ENCODE peak calls at places on chromosomes 1 and 21, in five cellular contexts. One of them, this sample, is unnamed.

GRCh38 chr1:1122078-1122811 is 6.4 kb upstream of the C1orf159 start:
- DNase-seq in effector CD4-positive, alpha-beta T cell: peak; percentile 77
- DNase-seq in HEK293T: peak; percentile 85
- DNase-seq in stimulated activated CD4-positive, alpha-beta T cell treated with anti-CD3 and anti-CD28 coated beads, Interleukin-12 subunit alpha, Interleukin-12 subunit beta, amount 100 ng/mL, for 48 hours: peak; percentile 81
- DNase-seq in lung microvascular endothelial cell: peak; percentile 83
- DNase-seq in this sample: peak; percentile 69

GRCh38 chr1:215900684-215901083 is 333.6 kb downstream of the KCTD3 start:
- DNase-seq in stimulated activated CD4-positive, alpha-beta T cell treated with anti-CD3 and anti-CD28 coated beads, Interleukin-12 subunit alpha, Interleukin-12 subunit beta, amount 100 ng/mL, for 48 hours: no peak
- DNase-seq in lung microvascular endothelial cell: no peak
- DNase-seq in HEK293T: no peak
- DNase-seq in effector CD4-positive, alpha-beta T cell: no peak
- DNase-seq in this sample: no peak

GRCh38 chr1:205227584-205228006 is at the start of gene TMCC2:
- DNase-seq in stimulated activated CD4-positive, alpha-beta T cell treated with anti-CD3 and anti-CD28 coated beads, Interleukin-12 subunit alpha, Interleukin-12 subunit beta, amount 100 ng/mL, for 48 hours: peak; percentile 81
- DNase-seq in lung microvascular endothelial cell: peak; percentile 85
- DNase-seq in effector CD4-positive, alpha-beta T cell: peak; percentile 67
- DNase-seq in HEK293T: peak; percentile 98
- DNase-seq in this sample: peak; percentile 88

GRCh38 chr1:207393610-207394009 is 60.5 kb upstream of the CR2 start:
- DNase-seq in stimulated activated CD4-positive, alpha-beta T cell treated with anti-CD3 and anti-CD28 coated beads, Interleukin-12 subunit alpha, Interleukin-12 subunit beta, amount 100 ng/mL, for 48 hours: no peak
- DNase-seq in HEK293T: no peak
- DNase-seq in lung microvascular endothelial cell: no peak
- DNase-seq in effector CD4-positive, alpha-beta T cell: no peak
- DNase-seq in this sample: peak; percentile 89

GRCh38 chr1:227961651-227962050 is 13.9 kb upstream of the WNT9A start:
- DNase-seq in HEK293T: no peak
- DNase-seq in stimulated activated CD4-positive, alpha-beta T cell treated with anti-CD3 and anti-CD28 coated beads, Interleukin-12 subunit alpha, Interleukin-12 subunit beta, amount 100 ng/mL, for 48 hours: no peak
- DNase-seq in effector CD4-positive, alpha-beta T cell: no peak
- DNase-seq in lung microvascular endothelial cell: no peak
- DNase-seq in this sample: no peak

GRCh38 chr1:46535063-46535462 is 16.4 kb downstream of the KNCN start:
- DNase-seq in effector CD4-positive, alpha-beta T cell: no peak
- DNase-seq in lung microvascular endothelial cell: peak; percentile 15
- DNase-seq in stimulated activated CD4-positive, alpha-beta T cell treated with anti-CD3 and anti-CD28 coated beads, Interleukin-12 subunit alpha, Interleukin-12 subunit beta, amount 100 ng/mL, for 48 hours: no peak
- DNase-seq in HEK293T: no peak
- DNase-seq in this sample: peak; percentile 51

GRCh38 chr1:19390901-19391595 is 78.9 kb downstream of the SLC66A1 start:
- DNase-seq in HEK293T: peak; percentile 67
- DNase-seq in stimulated activated CD4-positive, alpha-beta T cell treated with anti-CD3 and anti-CD28 coated beads, Interleukin-12 subunit alpha, Interleukin-12 subunit beta, amount 100 ng/mL, for 48 hours: peak; percentile 45
- DNase-seq in lung microvascular endothelial cell: peak; percentile 81
- DNase-seq in effector CD4-positive, alpha-beta T cell: peak; percentile 48
- DNase-seq in this sample: peak; percentile 55

GRCh38 chr1:28893403-28894102 is 20.8 kb upstream of the EPB41 start:
- DNase-seq in stimulated activated CD4-positive, alpha-beta T cell treated with anti-CD3 and anti-CD28 coated beads, Interleukin-12 subunit alpha, Interleukin-12 subunit beta, amount 100 ng/mL, for 48 hours: no peak
- DNase-seq in effector CD4-positive, alpha-beta T cell: no peak
- DNase-seq in HEK293T: peak; percentile 84
- DNase-seq in lung microvascular endothelial cell: peak; percentile 22
- DNase-seq in this sample: peak; percentile 75

GRCh38 chr1:68495968-68496679 is 758 bp downstream of the DEPDC1 start:
- DNase-seq in lung microvascular endothelial cell: peak; percentile 12
- DNase-seq in stimulated activated CD4-positive, alpha-beta T cell treated with anti-CD3 and anti-CD28 coated beads, Interleukin-12 subunit alpha, Interleukin-12 subunit beta, amount 100 ng/mL, for 48 hours: no peak
- DNase-seq in HEK293T: peak; percentile 22
- DNase-seq in effector CD4-positive, alpha-beta T cell: no peak
- DNase-seq in this sample: peak; percentile 7

GRCh38 chr1:30047576-30047975 is 675.8 kb downstream of the MATN1 start:
- DNase-seq in effector CD4-positive, alpha-beta T cell: no peak
- DNase-seq in stimulated activated CD4-positive, alpha-beta T cell treated with anti-CD3 and anti-CD28 coated beads, Interleukin-12 subunit alpha, Interleukin-12 subunit beta, amount 100 ng/mL, for 48 hours: no peak
- DNase-seq in HEK293T: no peak
- DNase-seq in lung microvascular endothelial cell: no peak
- DNase-seq in this sample: no peak

GRCh38 chr1:24589200-24589599 is 33.3 kb downstream of the NCMAP start:
- DNase-seq in HEK293T: no peak
- DNase-seq in effector CD4-positive, alpha-beta T cell: no peak
- DNase-seq in lung microvascular endothelial cell: no peak
- DNase-seq in stimulated activated CD4-positive, alpha-beta T cell treated with anti-CD3 and anti-CD28 coated beads, Interleukin-12 subunit alpha, Interleukin-12 subunit beta, amount 100 ng/mL, for 48 hours: no peak
- DNase-seq in this sample: no peak

GRCh38 chr1:109827466-109827865 is 63.7 kb upstream of the EPS8L3 start:
- DNase-seq in HEK293T: no peak
- DNase-seq in stimulated activated CD4-positive, alpha-beta T cell treated with anti-CD3 and anti-CD28 coated beads, Interleukin-12 subunit alpha, Interleukin-12 subunit beta, amount 100 ng/mL, for 48 hours: no peak
- DNase-seq in lung microvascular endothelial cell: no peak
- DNase-seq in effector CD4-positive, alpha-beta T cell: no peak
- DNase-seq in this sample: no peak

GRCh38 chr1:212860713-212861581 is 2.9 kb downstream of the FLVCR1 start:
- DNase-seq in stimulated activated CD4-positive, alpha-beta T cell treated with anti-CD3 and anti-CD28 coated beads, Interleukin-12 subunit alpha, Interleukin-12 subunit beta, amount 100 ng/mL, for 48 hours: no peak
- DNase-seq in HEK293T: no peak
- DNase-seq in effector CD4-positive, alpha-beta T cell: no peak
- DNase-seq in lung microvascular endothelial cell: no peak
- DNase-seq in this sample: no peak

GRCh38 chr1:166237675-166238074 is 70.9 kb upstream of the FAM78B start:
- DNase-seq in stimulated activated CD4-positive, alpha-beta T cell treated with anti-CD3 and anti-CD28 coated beads, Interleukin-12 subunit alpha, Interleukin-12 subunit beta, amount 100 ng/mL, for 48 hours: no peak
- DNase-seq in HEK293T: no peak
- DNase-seq in lung microvascular endothelial cell: no peak
- DNase-seq in effector CD4-positive, alpha-beta T cell: no peak
- DNase-seq in this sample: no peak

GRCh38 chr1:199081739-199082138 is 442.9 kb downstream of the PTPRC start:
- DNase-seq in lung microvascular endothelial cell: no peak
- DNase-seq in HEK293T: no peak
- DNase-seq in effector CD4-positive, alpha-beta T cell: no peak
- DNase-seq in stimulated activated CD4-positive, alpha-beta T cell treated with anti-CD3 and anti-CD28 coated beads, Interleukin-12 subunit alpha, Interleukin-12 subunit beta, amount 100 ng/mL, for 48 hours: no peak
- DNase-seq in this sample: no peak

GRCh38 chr1:228646717-228647522 is 88.4 kb upstream of the RHOU start:
- DNase-seq in effector CD4-positive, alpha-beta T cell: no peak
- DNase-seq in stimulated activated CD4-positive, alpha-beta T cell treated with anti-CD3 and anti-CD28 coated beads, Interleukin-12 subunit alpha, Interleukin-12 subunit beta, amount 100 ng/mL, for 48 hours: no peak
- DNase-seq in HEK293T: peak; percentile 30
- DNase-seq in lung microvascular endothelial cell: peak; percentile 28
- DNase-seq in this sample: peak; percentile 48

GRCh38 chr1:8217011-8217711 is 100.8 kb upstream of the SLC45A1 start:
- DNase-seq in effector CD4-positive, alpha-beta T cell: no peak
- DNase-seq in lung microvascular endothelial cell: peak; percentile 41
- DNase-seq in HEK293T: no peak
- DNase-seq in stimulated activated CD4-positive, alpha-beta T cell treated with anti-CD3 and anti-CD28 coated beads, Interleukin-12 subunit alpha, Interleukin-12 subunit beta, amount 100 ng/mL, for 48 hours: no peak
- DNase-seq in this sample: no peak

GRCh38 chr1:227786673-227787512 is 28.6 kb upstream of the PRSS38 start:
- DNase-seq in stimulated activated CD4-positive, alpha-beta T cell treated with anti-CD3 and anti-CD28 coated beads, Interleukin-12 subunit alpha, Interleukin-12 subunit beta, amount 100 ng/mL, for 48 hours: no peak
- DNase-seq in HEK293T: no peak
- DNase-seq in lung microvascular endothelial cell: no peak
- DNase-seq in effector CD4-positive, alpha-beta T cell: no peak
- DNase-seq in this sample: no peak

GRCh38 chr21:40245021-40245420 is 377.8 kb downstream of the PCP4 start:
- DNase-seq in stimulated activated CD4-positive, alpha-beta T cell treated with anti-CD3 and anti-CD28 coated beads, Interleukin-12 subunit alpha, Interleukin-12 subunit beta, amount 100 ng/mL, for 48 hours: no peak
- DNase-seq in lung microvascular endothelial cell: no peak
- DNase-seq in HEK293T: no peak
- DNase-seq in effector CD4-positive, alpha-beta T cell: no peak
- DNase-seq in this sample: no peak

GRCh38 chr1:147214842-147215539 is 10.1 kb downstream of the FMO5 start:
- DNase-seq in effector CD4-positive, alpha-beta T cell: no peak
- DNase-seq in lung microvascular endothelial cell: no peak
- DNase-seq in HEK293T: no peak
- DNase-seq in stimulated activated CD4-positive, alpha-beta T cell treated with anti-CD3 and anti-CD28 coated beads, Interleukin-12 subunit alpha, Interleukin-12 subunit beta, amount 100 ng/mL, for 48 hours: no peak
- DNase-seq in this sample: no peak

GRCh38 chr1:209879539-209879938 is 51.8 kb downstream of the UTP25 start:
- DNase-seq in lung microvascular endothelial cell: peak; percentile 14
- DNase-seq in stimulated activated CD4-positive, alpha-beta T cell treated with anti-CD3 and anti-CD28 coated beads, Interleukin-12 subunit alpha, Interleukin-12 subunit beta, amount 100 ng/mL, for 48 hours: no peak
- DNase-seq in HEK293T: no peak
- DNase-seq in effector CD4-positive, alpha-beta T cell: no peak
- DNase-seq in this sample: no peak

GRCh38 chr1:218361298-218362065 is 16.3 kb downstream of the TGFB2 start:
- DNase-seq in lung microvascular endothelial cell: peak; percentile 59
- DNase-seq in effector CD4-positive, alpha-beta T cell: no peak
- DNase-seq in stimulated activated CD4-positive, alpha-beta T cell treated with anti-CD3 and anti-CD28 coated beads, Interleukin-12 subunit alpha, Interleukin-12 subunit beta, amount 100 ng/mL, for 48 hours: no peak
- DNase-seq in HEK293T: peak; percentile 20
- DNase-seq in this sample: peak; percentile 82

GRCh38 chr1:46342084-46342656 is 1.6 kb downstream of the NSUN4 start:
- DNase-seq in effector CD4-positive, alpha-beta T cell: no peak
- DNase-seq in stimulated activated CD4-positive, alpha-beta T cell treated with anti-CD3 and anti-CD28 coated beads, Interleukin-12 subunit alpha, Interleukin-12 subunit beta, amount 100 ng/mL, for 48 hours: no peak
- DNase-seq in lung microvascular endothelial cell: no peak
- DNase-seq in HEK293T: peak; percentile 19
- DNase-seq in this sample: peak; percentile 47

GRCh38 chr1:9013824-9014223 is 12.4 kb downstream of the SLC2A7 start:
- DNase-seq in stimulated activated CD4-positive, alpha-beta T cell treated with anti-CD3 and anti-CD28 coated beads, Interleukin-12 subunit alpha, Interleukin-12 subunit beta, amount 100 ng/mL, for 48 hours: no peak
- DNase-seq in effector CD4-positive, alpha-beta T cell: no peak
- DNase-seq in lung microvascular endothelial cell: no peak
- DNase-seq in HEK293T: no peak
- DNase-seq in this sample: no peak

GRCh38 chr1:76942549-76942948 is 75.3 kb downstream of the ST6GALNAC5 start:
- DNase-seq in lung microvascular endothelial cell: no peak
- DNase-seq in HEK293T: no peak
- DNase-seq in stimulated activated CD4-positive, alpha-beta T cell treated with anti-CD3 and anti-CD28 coated beads, Interleukin-12 subunit alpha, Interleukin-12 subunit beta, amount 100 ng/mL, for 48 hours: no peak
- DNase-seq in effector CD4-positive, alpha-beta T cell: no peak
- DNase-seq in this sample: no peak

GRCh38 chr1:218475275-218475674 is 130.1 kb downstream of the TGFB2 start:
- DNase-seq in stimulated activated CD4-positive, alpha-beta T cell treated with anti-CD3 and anti-CD28 coated beads, Interleukin-12 subunit alpha, Interleukin-12 subunit beta, amount 100 ng/mL, for 48 hours: no peak
- DNase-seq in effector CD4-positive, alpha-beta T cell: no peak
- DNase-seq in lung microvascular endothelial cell: peak; percentile 32
- DNase-seq in HEK293T: no peak
- DNase-seq in this sample: no peak

GRCh38 chr1:53732912-53733317 is 6.0 kb downstream of the GLIS1 start:
- DNase-seq in lung microvascular endothelial cell: no peak
- DNase-seq in stimulated activated CD4-positive, alpha-beta T cell treated with anti-CD3 and anti-CD28 coated beads, Interleukin-12 subunit alpha, Interleukin-12 subunit beta, amount 100 ng/mL, for 48 hours: no peak
- DNase-seq in effector CD4-positive, alpha-beta T cell: no peak
- DNase-seq in HEK293T: no peak
- DNase-seq in this sample: no peak

GRCh38 chr21:38958940-38959685 is 153.4 kb downstream of the ETS2 start:
- DNase-seq in HEK293T: no peak
- DNase-seq in lung microvascular endothelial cell: no peak
- DNase-seq in stimulated activated CD4-positive, alpha-beta T cell treated with anti-CD3 and anti-CD28 coated beads, Interleukin-12 subunit alpha, Interleukin-12 subunit beta, amount 100 ng/mL, for 48 hours: no peak
- DNase-seq in effector CD4-positive, alpha-beta T cell: no peak
- DNase-seq in this sample: no peak

GRCh38 chr1:224456637-224456953 is 22.0 kb upstream of the WDR26 start:
- DNase-seq in effector CD4-positive, alpha-beta T cell: no peak
- DNase-seq in HEK293T: no peak
- DNase-seq in lung microvascular endothelial cell: no peak
- DNase-seq in stimulated activated CD4-positive, alpha-beta T cell treated with anti-CD3 and anti-CD28 coated beads, Interleukin-12 subunit alpha, Interleukin-12 subunit beta, amount 100 ng/mL, for 48 hours: no peak
- DNase-seq in this sample: no peak

GRCh38 chr1:85245891-85246290 is 13.6 kb downstream of the C1orf52 start:
- DNase-seq in HEK293T: no peak
- DNase-seq in stimulated activated CD4-positive, alpha-beta T cell treated with anti-CD3 and anti-CD28 coated beads, Interleukin-12 subunit alpha, Interleukin-12 subunit beta, amount 100 ng/mL, for 48 hours: no peak
- DNase-seq in effector CD4-positive, alpha-beta T cell: no peak
- DNase-seq in lung microvascular endothelial cell: no peak
- DNase-seq in this sample: no peak

GRCh38 chr1:227895828-227896685 is 51.7 kb downstream of the WNT9A start:
- DNase-seq in stimulated activated CD4-positive, alpha-beta T cell treated with anti-CD3 and anti-CD28 coated beads, Interleukin-12 subunit alpha, Interleukin-12 subunit beta, amount 100 ng/mL, for 48 hours: no peak
- DNase-seq in lung microvascular endothelial cell: no peak
- DNase-seq in effector CD4-positive, alpha-beta T cell: peak; percentile 1
- DNase-seq in HEK293T: no peak
- DNase-seq in this sample: peak; percentile 39

GRCh38 chr21:45112371-45112770 is 38.0 kb downstream of the ADARB1 start:
- DNase-seq in lung microvascular endothelial cell: no peak
- DNase-seq in stimulated activated CD4-positive, alpha-beta T cell treated with anti-CD3 and anti-CD28 coated beads, Interleukin-12 subunit alpha, Interleukin-12 subunit beta, amount 100 ng/mL, for 48 hours: no peak
- DNase-seq in effector CD4-positive, alpha-beta T cell: no peak
- DNase-seq in HEK293T: no peak
- DNase-seq in this sample: no peak

GRCh38 chr1:212097360-212097759 is 61.8 kb downstream of the DTL start:
- DNase-seq in HEK293T: no peak
- DNase-seq in effector CD4-positive, alpha-beta T cell: no peak
- DNase-seq in stimulated activated CD4-positive, alpha-beta T cell treated with anti-CD3 and anti-CD28 coated beads, Interleukin-12 subunit alpha, Interleukin-12 subunit beta, amount 100 ng/mL, for 48 hours: no peak
- DNase-seq in lung microvascular endothelial cell: no peak
- DNase-seq in this sample: no peak

GRCh38 chr1:27816921-27817630 is 13.5 kb upstream of the PPP1R8 start:
- DNase-seq in stimulated activated CD4-positive, alpha-beta T cell treated with anti-CD3 and anti-CD28 coated beads, Interleukin-12 subunit alpha, Interleukin-12 subunit beta, amount 100 ng/mL, for 48 hours: no peak
- DNase-seq in effector CD4-positive, alpha-beta T cell: no peak
- DNase-seq in HEK293T: no peak
- DNase-seq in lung microvascular endothelial cell: no peak
- DNase-seq in this sample: peak; percentile 17

GRCh38 chr1:4101434-4102150 is 201.5 kb upstream of the C1orf174 start:
- DNase-seq in stimulated activated CD4-positive, alpha-beta T cell treated with anti-CD3 and anti-CD28 coated beads, Interleukin-12 subunit alpha, Interleukin-12 subunit beta, amount 100 ng/mL, for 48 hours: no peak
- DNase-seq in lung microvascular endothelial cell: no peak
- DNase-seq in effector CD4-positive, alpha-beta T cell: no peak
- DNase-seq in HEK293T: no peak
- DNase-seq in this sample: no peak

GRCh38 chr1:17401841-17402240 is 29.8 kb downstream of the PADI6 start:
- DNase-seq in effector CD4-positive, alpha-beta T cell: no peak
- DNase-seq in HEK293T: no peak
- DNase-seq in stimulated activated CD4-positive, alpha-beta T cell treated with anti-CD3 and anti-CD28 coated beads, Interleukin-12 subunit alpha, Interleukin-12 subunit beta, amount 100 ng/mL, for 48 hours: no peak
- DNase-seq in lung microvascular endothelial cell: no peak
- DNase-seq in this sample: no peak

This sample was measured in SK-MEL-5.